ENCODE peak calls at places on chromosomes 12 and 14, in ten cellular contexts. One of them, this sample, is unnamed.

GRCh38 chr12:68180792-68181744 is 21.5 kb upstream of the IFNG start:
- DNase-seq in pancreas: no peak
- DNase-seq in upper lobe of right lung: no peak
- DNase-seq in left ventricle myocardium inferior: no peak
- DNase-seq in sigmoid colon: no peak
- DNase-seq in mammary epithelial cell: no peak
- DNase-seq in A673: peak; percentile 6
- DNase-seq in endodermal cell: no peak
- DNase-seq in SJSA1: no peak
- DNase-seq in dorsolateral prefrontal cortex: no peak
- DNase-seq in this sample: no peak

GRCh38 chr14:54728700-54729527 is 162.0 kb downstream of the SAMD4A start:
- DNase-seq in dorsolateral prefrontal cortex: no peak
- DNase-seq in pancreas: no peak
- DNase-seq in upper lobe of right lung: no peak
- DNase-seq in mammary epithelial cell: no peak
- DNase-seq in A673: no peak
- DNase-seq in sigmoid colon: no peak
- DNase-seq in endodermal cell: no peak
- DNase-seq in SJSA1: no peak
- DNase-seq in left ventricle myocardium inferior: no peak
- DNase-seq in this sample: no peak

GRCh38 chr14:35385042-35385839 is 19.3 kb downstream of the NFKBIA start:
- DNase-seq in sigmoid colon: peak; percentile 98
- DNase-seq in mammary epithelial cell: peak; percentile 42
- DNase-seq in left ventricle myocardium inferior: peak; percentile 87
- DNase-seq in dorsolateral prefrontal cortex: peak; percentile 95
- DNase-seq in upper lobe of right lung: no peak
- DNase-seq in SJSA1: peak; percentile 87
- DNase-seq in endodermal cell: peak; percentile 71
- DNase-seq in pancreas: peak; percentile 58
- DNase-seq in A673: peak; percentile 93
- DNase-seq in this sample: no peak

GRCh38 chr14:65249471-65250161 is 147.3 kb upstream of the MAX start:
- DNase-seq in upper lobe of right lung: no peak
- DNase-seq in A673: no peak
- DNase-seq in SJSA1: no peak
- DNase-seq in mammary epithelial cell: no peak
- DNase-seq in left ventricle myocardium inferior: no peak
- DNase-seq in dorsolateral prefrontal cortex: no peak
- DNase-seq in endodermal cell: no peak
- DNase-seq in sigmoid colon: no peak
- DNase-seq in pancreas: no peak
- DNase-seq in this sample: no peak

GRCh38 chr14:50225067-50225973 is 6.1 kb downstream of the SOS2 start:
- DNase-seq in upper lobe of right lung: no peak
- DNase-seq in pancreas: no peak
- DNase-seq in dorsolateral prefrontal cortex: no peak
- DNase-seq in sigmoid colon: no peak
- DNase-seq in mammary epithelial cell: peak; percentile 64
- DNase-seq in A673: peak; percentile 42
- DNase-seq in endodermal cell: no peak
- DNase-seq in SJSA1: no peak
- DNase-seq in left ventricle myocardium inferior: no peak
- DNase-seq in this sample: no peak

GRCh38 chr12:119857036-119857435 is 20.1 kb downstream of the CIT start:
- DNase-seq in sigmoid colon: no peak
- DNase-seq in pancreas: no peak
- DNase-seq in mammary epithelial cell: no peak
- DNase-seq in SJSA1: no peak
- DNase-seq in left ventricle myocardium inferior: no peak
- DNase-seq in dorsolateral prefrontal cortex: no peak
- DNase-seq in endodermal cell: no peak
- DNase-seq in A673: no peak
- DNase-seq in upper lobe of right lung: no peak
- DNase-seq in this sample: no peak

GRCh38 chr12:55935742-55936151 is 4.8 kb downstream of the DGKA start:
- DNase-seq in upper lobe of right lung: peak; percentile 66
- DNase-seq in endodermal cell: peak; percentile 68
- DNase-seq in SJSA1: no peak
- DNase-seq in left ventricle myocardium inferior: peak; percentile 54
- DNase-seq in pancreas: no peak
- DNase-seq in mammary epithelial cell: no peak
- DNase-seq in dorsolateral prefrontal cortex: peak; percentile 44
- DNase-seq in sigmoid colon: peak; percentile 78
- DNase-seq in A673: no peak
- DNase-seq in this sample: no peak

GRCh38 chr12:119775246-119775895 is 101.7 kb downstream of the CIT start:
- DNase-seq in sigmoid colon: no peak
- DNase-seq in endodermal cell: peak; percentile 91
- DNase-seq in upper lobe of right lung: no peak
- DNase-seq in A673: peak; percentile 15
- DNase-seq in SJSA1: no peak
- DNase-seq in dorsolateral prefrontal cortex: no peak
- DNase-seq in left ventricle myocardium inferior: no peak
- DNase-seq in mammary epithelial cell: no peak
- DNase-seq in pancreas: no peak
- DNase-seq in this sample: no peak

GRCh38 chr12:52521581-52522266 is 1.5 kb upstream of the KRT5 start:
- DNase-seq in SJSA1: no peak
- DNase-seq in endodermal cell: peak; percentile 87
- DNase-seq in mammary epithelial cell: peak; percentile 93
- DNase-seq in pancreas: no peak
- DNase-seq in dorsolateral prefrontal cortex: no peak
- DNase-seq in upper lobe of right lung: no peak
- DNase-seq in A673: no peak
- DNase-seq in sigmoid colon: no peak
- DNase-seq in left ventricle myocardium inferior: no peak
- DNase-seq in this sample: no peak

GRCh38 chr12:124754949-124755800 is 108.5 kb downstream of the SCARB1 start:
- DNase-seq in SJSA1: peak; percentile 80
- DNase-seq in pancreas: peak; percentile 72
- DNase-seq in dorsolateral prefrontal cortex: peak; percentile 93
- DNase-seq in left ventricle myocardium inferior: peak; percentile 89
- DNase-seq in upper lobe of right lung: peak; percentile 95
- DNase-seq in endodermal cell: no peak
- DNase-seq in mammary epithelial cell: peak; percentile 72
- DNase-seq in A673: peak; percentile 94
- DNase-seq in sigmoid colon: peak; percentile 98
- DNase-seq in this sample: no peak

GRCh38 chr12:32179011-32179395 is 72.4 kb downstream of the BICD1 start:
- DNase-seq in endodermal cell: no peak
- DNase-seq in SJSA1: no peak
- DNase-seq in pancreas: no peak
- DNase-seq in sigmoid colon: no peak
- DNase-seq in mammary epithelial cell: no peak
- DNase-seq in dorsolateral prefrontal cortex: no peak
- DNase-seq in upper lobe of right lung: no peak
- DNase-seq in left ventricle myocardium inferior: no peak
- DNase-seq in A673: peak; percentile 46
- DNase-seq in this sample: no peak

GRCh38 chr14:36820901-36821300 is 159.2 kb downstream of the PAX9 start:
- DNase-seq in SJSA1: no peak
- DNase-seq in pancreas: no peak
- DNase-seq in endodermal cell: no peak
- DNase-seq in A673: no peak
- DNase-seq in dorsolateral prefrontal cortex: no peak
- DNase-seq in left ventricle myocardium inferior: no peak
- DNase-seq in upper lobe of right lung: no peak
- DNase-seq in mammary epithelial cell: peak; percentile 39
- DNase-seq in sigmoid colon: no peak
- DNase-seq in this sample: no peak

GRCh38 chr14:68111733-68112270 is 292.2 kb downstream of the RAD51B start:
- DNase-seq in left ventricle myocardium inferior: no peak
- DNase-seq in endodermal cell: no peak
- DNase-seq in A673: peak; percentile 35
- DNase-seq in pancreas: no peak
- DNase-seq in mammary epithelial cell: no peak
- DNase-seq in SJSA1: no peak
- DNase-seq in upper lobe of right lung: no peak
- DNase-seq in dorsolateral prefrontal cortex: no peak
- DNase-seq in sigmoid colon: no peak
- DNase-seq in this sample: no peak

GRCh38 chr12:55041651-55042050 is 21.9 kb downstream of the NEUROD4 start:
- DNase-seq in SJSA1: no peak
- DNase-seq in mammary epithelial cell: no peak
- DNase-seq in left ventricle myocardium inferior: no peak
- DNase-seq in upper lobe of right lung: no peak
- DNase-seq in endodermal cell: no peak
- DNase-seq in sigmoid colon: no peak
- DNase-seq in A673: no peak
- DNase-seq in dorsolateral prefrontal cortex: no peak
- DNase-seq in pancreas: no peak
- DNase-seq in this sample: no peak

GRCh38 chr14:106605548-106606448 is 1079.4 kb downstream of the TMEM121 start:
- DNase-seq in pancreas: no peak
- DNase-seq in endodermal cell: peak; percentile 44
- DNase-seq in A673: peak; percentile 63
- DNase-seq in dorsolateral prefrontal cortex: no peak
- DNase-seq in sigmoid colon: no peak
- DNase-seq in mammary epithelial cell: no peak
- DNase-seq in upper lobe of right lung: peak; percentile 71
- DNase-seq in SJSA1: no peak
- DNase-seq in left ventricle myocardium inferior: peak; percentile 18
- DNase-seq in this sample: no peak

GRCh38 chr12:113137861-113138783 is 2.6 kb upstream of the RASAL1 start:
- DNase-seq in A673: no peak
- DNase-seq in upper lobe of right lung: no peak
- DNase-seq in pancreas: no peak
- DNase-seq in mammary epithelial cell: no peak
- DNase-seq in sigmoid colon: no peak
- DNase-seq in dorsolateral prefrontal cortex: no peak
- DNase-seq in SJSA1: no peak
- DNase-seq in left ventricle myocardium inferior: no peak
- DNase-seq in endodermal cell: peak; percentile 49
- DNase-seq in this sample: no peak

GRCh38 chr14:22572562-22573058 is 16.4 kb downstream of the DAD1 start:
- DNase-seq in pancreas: no peak
- DNase-seq in sigmoid colon: no peak
- DNase-seq in A673: no peak
- DNase-seq in endodermal cell: no peak
- DNase-seq in mammary epithelial cell: no peak
- DNase-seq in SJSA1: peak; percentile 81
- DNase-seq in upper lobe of right lung: no peak
- DNase-seq in left ventricle myocardium inferior: no peak
- DNase-seq in dorsolateral prefrontal cortex: no peak
- DNase-seq in this sample: no peak

GRCh38 chr14:93369393-93370266 is 22.6 kb downstream of the COX8C start:
- DNase-seq in endodermal cell: no peak
- DNase-seq in dorsolateral prefrontal cortex: no peak
- DNase-seq in A673: no peak
- DNase-seq in sigmoid colon: no peak
- DNase-seq in upper lobe of right lung: no peak
- DNase-seq in left ventricle myocardium inferior: no peak
- DNase-seq in mammary epithelial cell: peak; percentile 11
- DNase-seq in SJSA1: no peak
- DNase-seq in pancreas: no peak
- DNase-seq in this sample: no peak
- H3K27ac ChIP-seq in endodermal cell: no peak overlapping the region
- H3K27ac ChIP-seq in dorsolateral prefrontal cortex: no peak overlapping the region
- H3K27ac ChIP-seq in A673: no peak overlapping the region
- H3K27ac ChIP-seq in sigmoid colon: no peak overlapping the region
- H3K27ac ChIP-seq in upper lobe of right lung: no peak overlapping the region
- H3K27ac ChIP-seq in left ventricle myocardium inferior: no peak overlapping the region
- H3K27ac ChIP-seq in mammary epithelial cell: no peak overlapping the region
- H3K27ac ChIP-seq in SJSA1: no peak overlapping the region
- H3K27ac ChIP-seq in pancreas: no peak overlapping the region
- H3K27ac ChIP-seq in this sample: no peak overlapping the region

DNA sequence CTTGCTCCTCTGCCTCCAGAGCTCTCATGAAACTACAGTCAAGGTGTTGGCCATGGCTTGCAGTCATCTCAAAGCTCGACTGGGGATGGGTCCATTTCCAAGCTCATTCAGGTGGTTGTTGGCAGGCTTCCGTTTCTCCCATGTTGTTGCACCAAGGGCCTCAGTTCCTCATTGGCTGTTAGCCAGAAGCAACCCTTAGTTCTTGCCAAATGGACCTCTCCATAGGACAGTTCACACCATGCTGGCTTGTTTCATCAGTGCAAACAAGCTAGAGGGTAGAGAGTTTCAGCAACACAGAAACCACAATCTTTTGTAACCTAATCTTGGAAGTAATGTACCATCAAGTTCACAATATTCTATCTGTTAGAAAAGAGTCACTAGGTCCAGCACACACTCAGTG is 22.7 kb upstream of the PPM1A start:
- DNase-seq in pancreas: no peak
- DNase-seq in dorsolateral prefrontal cortex: no peak
- DNase-seq in SJSA1: no peak
- DNase-seq in upper lobe of right lung: no peak
- DNase-seq in endodermal cell: no peak
- DNase-seq in mammary epithelial cell: no peak
- DNase-seq in A673: no peak
- DNase-seq in left ventricle myocardium inferior: no peak
- DNase-seq in sigmoid colon: no peak
- DNase-seq in this sample: no peak
- H3K27ac ChIP-seq in pancreas: no peak overlapping the region
- H3K27ac ChIP-seq in dorsolateral prefrontal cortex: no peak overlapping the region
- H3K27ac ChIP-seq in SJSA1: no peak overlapping the region
- H3K27ac ChIP-seq in upper lobe of right lung: no peak overlapping the region
- H3K27ac ChIP-seq in endodermal cell: no peak overlapping the region
- H3K27ac ChIP-seq in mammary epithelial cell: no peak overlapping the region
- H3K27ac ChIP-seq in A673: no peak overlapping the region
- H3K27ac ChIP-seq in left ventricle myocardium inferior: no peak overlapping the region
- H3K27ac ChIP-seq in sigmoid colon: no peak overlapping the region
- H3K27ac ChIP-seq in this sample: no peak overlapping the region

DNA sequence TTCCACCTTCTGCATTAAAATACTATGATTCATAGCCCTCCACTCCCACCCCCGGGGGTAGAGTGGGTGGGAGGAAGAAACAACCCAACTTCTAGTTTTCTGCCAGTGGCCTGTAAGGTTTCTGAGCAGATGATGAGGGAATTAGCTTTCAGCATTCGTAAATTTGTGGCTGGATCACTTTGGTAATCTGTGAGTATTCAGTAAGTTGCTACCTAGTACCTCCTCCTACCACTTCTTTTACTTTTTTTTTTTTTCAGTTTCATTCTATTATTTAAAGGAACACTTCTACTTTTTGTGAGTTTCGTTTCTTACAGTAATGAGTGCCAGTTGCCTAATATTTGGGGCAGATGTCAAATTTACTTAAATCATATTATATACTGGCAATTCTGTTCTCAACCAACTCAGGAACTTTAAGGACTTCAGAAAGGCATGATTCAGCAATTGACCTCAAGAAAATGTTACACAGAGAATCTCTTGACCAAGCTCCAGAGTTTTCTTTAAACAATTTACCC is 42.4 kb upstream of the EMP1 start:
- DNase-seq in SJSA1: no peak
- DNase-seq in dorsolateral prefrontal cortex: no peak
- DNase-seq in upper lobe of right lung: no peak
- DNase-seq in pancreas: no peak
- DNase-seq in sigmoid colon: no peak
- DNase-seq in A673: no peak
- DNase-seq in left ventricle myocardium inferior: no peak
- DNase-seq in endodermal cell: no peak
- DNase-seq in mammary epithelial cell: peak; percentile 55
- DNase-seq in this sample: no peak
- H3K27ac ChIP-seq in SJSA1: no peak overlapping the region
- H3K27ac ChIP-seq in dorsolateral prefrontal cortex: no peak overlapping the region
- H3K27ac ChIP-seq in upper lobe of right lung: peak overlapping the region; percentile 38
- H3K27ac ChIP-seq in pancreas: no peak overlapping the region
- H3K27ac ChIP-seq in sigmoid colon: no peak overlapping the region
- H3K27ac ChIP-seq in A673: no peak overlapping the region
- H3K27ac ChIP-seq in left ventricle myocardium inferior: no peak overlapping the region
- H3K27ac ChIP-seq in endodermal cell: no peak overlapping the region
- H3K27ac ChIP-seq in mammary epithelial cell: peak overlapping the region; percentile 71
- H3K27ac ChIP-seq in this sample: no peak overlapping the region

GRCh38 chr14:100306256-100306505 is at the start of gene SLC25A29:
- DNase-seq in SJSA1: no peak
- DNase-seq in A673: no peak
- DNase-seq in upper lobe of right lung: no peak
- DNase-seq in mammary epithelial cell: no peak
- DNase-seq in left ventricle myocardium inferior: no peak
- DNase-seq in sigmoid colon: no peak
- DNase-seq in dorsolateral prefrontal cortex: no peak
- DNase-seq in endodermal cell: no peak
- DNase-seq in pancreas: no peak
- DNase-seq in this sample: no peak
- H3K27ac ChIP-seq in SJSA1: no peak within 1 kb of the TSS
- H3K27ac ChIP-seq in A673: peak within 1 kb of the TSS; percentile 90
- H3K27ac ChIP-seq in upper lobe of right lung: peak within 1 kb of the TSS; percentile 91
- H3K27ac ChIP-seq in mammary epithelial cell: no peak within 1 kb of the TSS
- H3K27ac ChIP-seq in left ventricle myocardium inferior: peak within 1 kb of the TSS; percentile 94
- H3K27ac ChIP-seq in sigmoid colon: peak within 1 kb of the TSS; percentile 85
- H3K27ac ChIP-seq in dorsolateral prefrontal cortex: peak within 1 kb of the TSS; percentile 75
- H3K27ac ChIP-seq in endodermal cell: peak within 1 kb of the TSS; percentile 92
- H3K27ac ChIP-seq in pancreas: peak within 1 kb of the TSS; percentile 82
- H3K27ac ChIP-seq in this sample: peak within 1 kb of the TSS; percentile 61

This sample was measured in Panc1.